ENCODE peak calls at places on chromosomes 12 and 14, in eight cellular contexts. E, O, X, R, V, D, U and P are unnamed samples.

GRCh38 chr12:13073191-13073590 is 29.0 kb downstream of the FAM234B start:
- DNase-seq in E (no peak), O (no peak), X (no peak), R (no peak), V (no peak), D (no peak), U (no peak), P (no peak)

GRCh38 chr14:23122086-23122485 is 3.0 kb upstream of the CEBPE start:
- DNase-seq in E (no peak), O (no peak), X (no peak), R (no peak), V (no peak), D (no peak), U (no peak), P (no peak)

GRCh38 chr12:128798543-128799341 is 25.0 kb downstream of the SLC15A4 start:
- DNase-seq in E (no peak), O (no peak), X (no peak), R (no peak), V (no peak), D (no peak), U (no peak), P (no peak)

GRCh38 chr14:104230119-104230885 is 91.9 kb downstream of the KIF26A start:
- DNase-seq in E (no peak), O (no peak), X (no peak), R (no peak), V (no peak), D (no peak), U (no peak), P (no peak)

GRCh38 chr12:6056406-6057211 is 67.9 kb downstream of the VWF start:
- DNase-seq in E (no peak), O (no peak), X (no peak), R (no peak), V (no peak), D (no peak), U (no peak), P (no peak)

GRCh38 chr12:6871052-6871957 is 1.8 kb downstream of the SPSB2 start:
- DNase-seq in E (no peak), O (no peak), X (no peak), R (no peak), V (no peak), D (no peak), U (no peak), P (no peak)

GRCh38 chr12:47894652-47895051 is 10.1 kb downstream of the VDR start:
- DNase-seq in E (no peak), O (no peak), X (no peak), R (no peak), V (no peak), D (no peak), U (no peak), P (no peak)

GRCh38 chr14:101179691-101180211 is 276.2 kb upstream of the RTL1 start:
- DNase-seq in E (no peak), O (no peak), X (no peak), R (no peak), V (peak), D (peak), U (no peak), P (no peak)

GRCh38 chr12:96876966-96877365 is 30.1 kb upstream of the NEDD1 start:
- DNase-seq in E (no peak), O (no peak), X (no peak), R (no peak), V (no peak), D (no peak), U (no peak), P (no peak)

GRCh38 chr14:59213368-59214315 is 25.2 kb downstream of the DAAM1 start:
- DNase-seq in E (no peak), O (no peak), X (peak), R (no peak), V (no peak), D (no peak), U (no peak), P (no peak)

GRCh38 chr12:51098611-51099010 is 15.2 kb upstream of the CSRNP2 start:
- DNase-seq in E (no peak), O (no peak), X (no peak), R (no peak), V (no peak), D (no peak), U (no peak), P (no peak)

GRCh38 chr14:97878727-97879126 is 1081.5 kb downstream of the VRK1 start:
- DNase-seq in E (no peak), O (no peak), X (no peak), R (no peak), V (no peak), D (peak), U (peak), P (peak)

GRCh38 chr12:131592972-131593371 is 117.9 kb upstream of the SFSWAP start:
- DNase-seq in E (no peak), O (no peak), X (no peak), R (no peak), V (peak), D (no peak), U (no peak), P (no peak)

GRCh38 chr14:90760591-90761316 is 55.5 kb downstream of the TTC7B start:
- DNase-seq in E (no peak), O (no peak), X (no peak), R (no peak), V (no peak), D (no peak), U (no peak), P (no peak)

GRCh38 chr12:52436828-52437474 is 2.8 kb upstream of the KRT75 start:
- DNase-seq in E (no peak), O (no peak), X (no peak), R (no peak), V (no peak), D (no peak), U (no peak), P (no peak)

GRCh38 chr12:91900971-91901370 is 244.7 kb downstream of the BTG1 start:
- DNase-seq in E (no peak), O (no peak), X (no peak), R (no peak), V (no peak), D (no peak), U (no peak), P (no peak)

GRCh38 chr14:89848165-89848564 is 106.4 kb downstream of the EFCAB11 start:
- DNase-seq in E (no peak), O (no peak), X (no peak), R (no peak), V (no peak), D (no peak), U (no peak), P (no peak)

GRCh38 chr14:89489796-89490506 is 72.9 kb upstream of the FOXN3 start:
- DNase-seq in E (no peak), O (no peak), X (peak), R (no peak), V (no peak), D (no peak), U (no peak), P (no peak)

GRCh38 chr14:102141797-102142196 is 2.1 kb downstream of the WDR20 start:
- DNase-seq in E (no peak), O (no peak), X (no peak), R (no peak), V (no peak), D (no peak), U (no peak), P (no peak)